ENCODE peak calls at places on chromosomes 4 and X, in nine cellular contexts. X is GM03348; E is heart right ventricle; C is activated naive CD4-positive, alpha-beta T cell treated with Interleukin-2 at 50 U/mL for 16 hours; S is dermis blood vessel endothelial cell; K is AG08395; Q is NCI-H2171 treated with DMSO at 0.1 percent for 48 hours; N is CD8-positive, alpha-beta memory T cell; V is brain microvascular endothelial cell. A is an unnamed sample.

GRCh38 chrX:70313503-70313902 is 23.6 kb downstream of the KIF4A start:
- DNase-seq in K (peak), E (no peak), X (peak), S (no peak), V (peak), Q (no peak), N (no peak), C (no peak), A (no peak)

GRCh38 chr4:152283806-152284470 is 252.0 kb downstream of the FBXW7 start:
- DNase-seq in C (no peak), X (peak), E (no peak), N (no peak), K (peak), V (peak), Q (no peak), S (peak), A (no peak)

GRCh38 chr4:186227221-186227620 is at the start of gene KLKB1:
- DNase-seq in V (peak), E (no peak), S (peak), C (no peak), Q (no peak), N (no peak), K (no peak), X (no peak), A (no peak)

GRCh38 chrX:16144420-16144819 is 21.1 kb downstream of the GRPR start:
- DNase-seq in Q (no peak), X (no peak), N (no peak), S (no peak), C (no peak), V (no peak), K (no peak), E (no peak), A (no peak)

GRCh38 chr4:189974056-189974455 is 33.4 kb downstream of the FRG1 start:
- DNase-seq in V (peak), S (peak), Q (no peak), E (no peak), X (no peak), N (no peak), K (peak), C (no peak), A (no peak)

GRCh38 chr4:169158860-169159259 is 111.9 kb downstream of the SH3RF1 start:
- DNase-seq in E (no peak), K (no peak), V (no peak), S (no peak), N (no peak), Q (no peak), C (no peak), X (no peak), A (no peak)

GRCh38 chrX:40971736-40972135 is 113.5 kb upstream of the USP9X start:
- DNase-seq in N (no peak), Q (no peak), E (no peak), V (no peak), X (no peak), S (no peak), K (no peak), C (no peak), A (no peak)

GRCh38 chr4:129966175-129966574 is 870.2 kb downstream of the C4orf33 start:
- DNase-seq in X (no peak), N (no peak), C (no peak), Q (peak), V (no peak), E (no peak), K (no peak), S (no peak), A (no peak)

GRCh38 chrX:3609800-3610199 is 103.6 kb downstream of the PRKX start:
- DNase-seq in E (no peak), N (no peak), Q (no peak), X (peak), S (no peak), C (no peak), V (peak), K (peak), A (no peak)

GRCh38 chr4:78584863-78585576 is 33.5 kb downstream of the ANXA3 start:
- DNase-seq in V (no peak), S (peak), X (no peak), Q (peak), C (no peak), K (no peak), E (no peak), N (no peak), A (no peak)

GRCh38 chr4:122842984-122843531 is 16.4 kb downstream of the FGF2 start:
- DNase-seq in X (peak), K (peak), E (no peak), Q (no peak), C (no peak), N (no peak), S (no peak), V (no peak), A (no peak)

GRCh38 chrX:9907645-9908387 is 59.3 kb upstream of the CLDN34 start:
- DNase-seq in K (no peak), S (peak), V (peak), Q (peak), N (no peak), X (no peak), E (no peak), C (no peak), A (no peak)

GRCh38 chr4:42865572-42866189 is 26.8 kb upstream of the GRXCR1 start:
- DNase-seq in C (peak), S (peak), K (peak), E (peak), N (peak), V (peak), Q (peak), X (peak), A (peak)

GRCh38 chrX:143017272-143017671 is 8.5 kb upstream of the SPANXN4 start:
- DNase-seq in V (no peak), Q (no peak), C (no peak), X (no peak), N (no peak), K (no peak), S (no peak), E (no peak), A (no peak)

GRCh38 chr4:7430965-7431695 is 3.6 kb downstream of the PSAPL1 start:
- DNase-seq in S (no peak), N (no peak), C (no peak), E (no peak), V (no peak), K (no peak), Q (no peak), X (no peak), A (no peak)

GRCh38 chr4:183765121-183765990 is 106.3 kb downstream of the TRAPPC11 start:
- DNase-seq in V (no peak), S (peak), K (no peak), C (no peak), N (no peak), X (no peak), Q (no peak), E (peak), A (no peak)

GRCh38 chrX:107716045-107716684 is 59.4 kb downstream of the TSC22D3 start:
- DNase-seq in K (peak), N (peak), S (peak), E (no peak), V (no peak), Q (peak), C (peak), X (peak), A (peak)

GRCh38 chr4:147019061-147019460 is 73.4 kb upstream of the TTC29 start:
- DNase-seq in S (peak), E (peak), X (peak), N (peak), V (peak), C (peak), Q (no peak), K (peak), A (peak)

GRCh38 chr4:6192245-6192644 is 8.1 kb downstream of the JAKMIP1 start:
- DNase-seq in E (no peak), Q (no peak), S (peak), X (no peak), V (no peak), C (no peak), K (no peak), N (no peak), A (no peak)

GRCh38 chrX:3963980-3964379 is 250.5 kb upstream of the PRKX start:
- DNase-seq in C (no peak), S (no peak), N (no peak), Q (no peak), K (no peak), V (no peak), E (no peak), X (no peak), A (no peak)

GRCh38 chrX:9465380-9466114 is 689 bp downstream of the TBL1X start:
- DNase-seq in Q (no peak), S (no peak), X (peak), N (peak), K (peak), V (no peak), E (peak), C (peak), A (peak)

GRCh38 chrX:118038614-118039365 is 77.8 kb downstream of the KLHL13 start:
- DNase-seq in V (no peak), E (peak), C (no peak), K (no peak), Q (no peak), N (no peak), X (no peak), S (no peak), A (no peak)

GRCh38 chr4:142098900-142099299 is 462.5 kb downstream of the IL15 start:
- DNase-seq in N (no peak), C (no peak), X (no peak), Q (no peak), E (no peak), S (no peak), K (no peak), V (no peak), A (no peak)

GRCh38 chr4:28709821-28710330 is 1849.2 kb downstream of the STIM2 start:
- DNase-seq in X (no peak), S (no peak), C (no peak), V (peak), Q (no peak), N (no peak), K (no peak), E (no peak), A (no peak)

GRCh38 chr4:82776925-82777542 is 21.6 kb downstream of the SCD5 start:
- DNase-seq in N (no peak), E (no peak), C (no peak), V (peak), S (no peak), K (no peak), X (peak), Q (no peak), A (no peak)

GRCh38 chr4:78057600-78058560 is 757 bp downstream of the FRAS1 start:
- DNase-seq in X (peak), S (peak), E (peak), N (peak), V (peak), K (peak), C (peak), Q (peak), A (no peak)